ENCODE peak calls at places on chromosomes 13 and 19, in ten cellular contexts. B, Y, K, E, V, Q, F, I, T and N are unnamed samples.

GRCh38 chr13:30730526-30730925 is 4.8 kb upstream of the ALOX5AP start:
- DNase-seq in B (no peak), Y (no peak), K (no peak), E (no peak), V (no peak), Q (no peak), F (no peak), I (peak; percentile 30), T (no peak), N (no peak)

GRCh38 chr19:31353826-31354225 is 4.6 kb upstream of the TSHZ3 start:
- DNase-seq in B (no peak), Y (no peak), K (no peak), E (no peak), V (no peak), Q (no peak), F (no peak), I (peak; percentile 38), T (no peak), N (no peak)

GRCh38 chr19:40445945-40446784 is 2.0 kb upstream of the SERTAD3 start:
- DNase-seq in B (no peak), Y (no peak), K (no peak), E (no peak), V (peak; percentile 47), Q (no peak), F (no peak), I (no peak), T (no peak), N (no peak)

GRCh38 chr13:93227280-93227905 is 786 bp downstream of the GPC6 start:
- DNase-seq in B (no peak), Y (no peak), K (peak; percentile 50), E (peak; percentile 74), V (peak; percentile 36), Q (peak; percentile 7), F (no peak), I (peak; percentile 57), T (no peak), N (no peak)

GRCh38 chr13:94112227-94112626 is 367.3 kb downstream of the DCT start:
- DNase-seq in B (no peak), Y (no peak), K (no peak), E (peak; percentile 92), V (peak; percentile 96), Q (peak; percentile 41), F (no peak), I (no peak), T (no peak), N (peak; percentile 82)

GRCh38 chr19:15337202-15337601 is 4.9 kb upstream of the BRD4 start:
- DNase-seq in B (no peak), Y (no peak), K (no peak), E (peak; percentile 65), V (peak; percentile 52), Q (no peak), F (no peak), I (no peak), T (no peak), N (no peak)

GRCh38 chr19:38846097-38846496 is 3.7 kb downstream of the HNRNPL start:
- DNase-seq in B (no peak), Y (no peak), K (peak; percentile 24), E (no peak), V (no peak), Q (no peak), F (no peak), I (no peak), T (no peak), N (no peak)

GRCh38 chr13:41520016-41520698 is 62.8 kb downstream of the RGCC start:
- DNase-seq in B (no peak), Y (no peak), K (no peak), E (no peak), V (no peak), Q (no peak), F (no peak), I (no peak), T (no peak), N (no peak)

GRCh38 chr13:63198076-63198475 is 1782.4 kb upstream of the PCDH20 start:
- DNase-seq in B (no peak), Y (no peak), K (no peak), E (peak; percentile 58), V (no peak), Q (no peak), F (no peak), I (no peak), T (peak; percentile 79), N (no peak)

GRCh38 chr13:33678906-33679657 is 138.9 kb upstream of the RFC3 start:
- DNase-seq in B (peak; percentile 67), Y (peak; percentile 65), K (peak; percentile 51), E (no peak), V (peak; percentile 87), Q (no peak), F (peak; percentile 81), I (no peak), T (peak; percentile 76), N (no peak)

GRCh38 chr19:28359819-28360414 is 853.0 kb downstream of the UQCRFS1 start:
- DNase-seq in B (no peak), Y (no peak), K (no peak), E (no peak), V (no peak), Q (no peak), F (no peak), I (no peak), T (no peak), N (no peak)

GRCh38 chr13:29583073-29583785 is 12.3 kb downstream of the SLC7A1 start:
- DNase-seq in B (no peak), Y (no peak), K (no peak), E (peak; percentile 51), V (peak; percentile 81), Q (no peak), F (no peak), I (no peak), T (no peak), N (peak; percentile 22)

GRCh38 chr13:78603240-78603947 is at the start of gene POU4F1:
- DNase-seq in B (peak; percentile 71), Y (peak; percentile 74), K (peak; percentile 71), E (no peak), V (no peak), Q (no peak), F (peak; percentile 84), I (peak; percentile 82), T (no peak), N (no peak)

GRCh38 chr19:5789886-5790572 is 934 bp downstream of the DUS3L start:
- DNase-seq in B (no peak), Y (no peak), K (no peak), E (no peak), V (no peak), Q (no peak), F (no peak), I (no peak), T (no peak), N (no peak)

GRCh38 chr13:44768775-44769578 is 192.8 kb upstream of the TSC22D1 start:
- DNase-seq in B (peak; percentile 25), Y (peak; percentile 5), K (no peak), E (peak; percentile 17), V (no peak), Q (no peak), F (peak; percentile 46), I (no peak), T (no peak), N (no peak)

GRCh38 chr19:55836340-55836739 is at the start of gene NLRP4:
- DNase-seq in B (no peak), Y (no peak), K (no peak), E (no peak), V (peak; percentile 48), Q (no peak), F (no peak), I (no peak), T (no peak), N (no peak)

GRCh38 chr13:23600100-23600499 is 29.9 kb downstream of the TNFRSF19 start:
- DNase-seq in B (no peak), Y (no peak), K (no peak), E (no peak), V (no peak), Q (no peak), F (no peak), I (no peak), T (no peak), N (no peak)

GRCh38 chr13:80528733-80529132 is 187.8 kb upstream of the SPRY2 start:
- DNase-seq in B (no peak), Y (no peak), K (no peak), E (no peak), V (no peak), Q (no peak), F (no peak), I (no peak), T (no peak), N (no peak)

GRCh38 chr13:30577381-30577780 is 40.3 kb upstream of the USPL1 start:
- DNase-seq in B (peak; percentile 34), Y (no peak), K (no peak), E (peak; percentile 67), V (peak; percentile 95), Q (no peak), F (peak; percentile 64), I (no peak), T (no peak), N (peak; percentile 32)

GRCh38 chr19:42306646-42307045 is 4.2 kb upstream of the PAFAH1B3 start:
- DNase-seq in B (no peak), Y (no peak), K (no peak), E (no peak), V (no peak), Q (no peak), F (no peak), I (no peak), T (no peak), N (no peak)

GRCh38 chr13:97267418-97268059 is 45.4 kb downstream of the MBNL2 start:
- DNase-seq in B (no peak), Y (no peak), K (no peak), E (no peak), V (peak; percentile 49), Q (no peak), F (no peak), I (no peak), T (no peak), N (no peak)

GRCh38 chr19:51697169-51697776 is 4.1 kb downstream of the SPACA6 start:
- DNase-seq in B (no peak), Y (no peak), K (no peak), E (no peak), V (no peak), Q (no peak), F (no peak), I (no peak), T (no peak), N (no peak)

GRCh38 chr19:53828531-53828930 is 4.4 kb upstream of the NLRP12 start:
- DNase-seq in B (no peak), Y (no peak), K (no peak), E (no peak), V (no peak), Q (no peak), F (no peak), I (no peak), T (no peak), N (no peak)

GRCh38 chr13:49253997-49254396 is 6.3 kb downstream of the CDADC1 start:
- DNase-seq in B (no peak), Y (no peak), K (no peak), E (no peak), V (no peak), Q (no peak), F (no peak), I (no peak), T (no peak), N (no peak)